ENCODE peak calls at places on chromosome 18, in six cellular contexts. Q is fibroblast of mammary gland, R is epithelial cell of esophagus, P is esophagus squamous epithelium, I is lower leg skin, G is MM.1S. V is an unnamed sample.

GRCh38 chr18:28176933-28177827 is at the start of gene CDH2:
- DNase-seq in Q (peak; percentile 83), R (peak; percentile 55), P (no peak), I (no peak), G (peak; percentile 72), V (peak; percentile 52)

GRCh38 chr18:45775241-45775676 is 50.2 kb upstream of the SIGLEC15 start:
- DNase-seq in Q (peak; percentile 86), R (peak; percentile 84), P (no peak), I (peak; percentile 94), G (peak; percentile 57), V (peak; percentile 68)

GRCh38 chr18:70333757-70334156 is 44.9 kb downstream of the SOCS6 start:
- DNase-seq in Q (peak; percentile 99), R (peak; percentile 98), P (no peak), I (no peak), G (no peak), V (no peak)

GRCh38 chr18:74715865-74716712 is 118.4 kb downstream of the ZNF407 start:
- DNase-seq in Q (no peak), R (no peak), P (no peak), I (no peak), G (no peak), V (no peak)

GRCh38 chr18:28961669-28962228 is 784.8 kb upstream of the CDH2 start:
- DNase-seq in Q (peak; percentile 43), R (peak; percentile 61), P (no peak), I (no peak), G (peak; percentile 36), V (no peak)

GRCh38 chr18:12011962-12012549 is 30.7 kb downstream of the IMPA2 start:
- DNase-seq in Q (peak; percentile 56), R (no peak), P (no peak), I (no peak), G (no peak), V (no peak)

GRCh38 chr18:9513971-9514512 is 38.7 kb downstream of the RALBP1 start:
- DNase-seq in Q (peak; percentile 57), R (peak; percentile 40), P (no peak), I (no peak), G (no peak), V (no peak)

GRCh38 chr18:10660485-10660884 is 134.7 kb downstream of the NAPG start:
- DNase-seq in Q (peak; percentile 83), R (no peak), P (no peak), I (no peak), G (no peak), V (no peak)

GRCh38 chr18:75123113-75123512 is 85.8 kb downstream of the PTGR3 start:
- DNase-seq in Q (no peak), R (no peak), P (no peak), I (no peak), G (no peak), V (no peak)

GRCh38 chr18:7577706-7578105 is 10.6 kb downstream of the PTPRM start:
- DNase-seq in Q (no peak), R (no peak), P (no peak), I (no peak), G (no peak), V (no peak)

GRCh38 chr18:9596843-9597242 is 17.5 kb downstream of the PPP4R1 start:
- DNase-seq in Q (no peak), R (no peak), P (no peak), I (no peak), G (no peak), V (no peak)

DNA sequence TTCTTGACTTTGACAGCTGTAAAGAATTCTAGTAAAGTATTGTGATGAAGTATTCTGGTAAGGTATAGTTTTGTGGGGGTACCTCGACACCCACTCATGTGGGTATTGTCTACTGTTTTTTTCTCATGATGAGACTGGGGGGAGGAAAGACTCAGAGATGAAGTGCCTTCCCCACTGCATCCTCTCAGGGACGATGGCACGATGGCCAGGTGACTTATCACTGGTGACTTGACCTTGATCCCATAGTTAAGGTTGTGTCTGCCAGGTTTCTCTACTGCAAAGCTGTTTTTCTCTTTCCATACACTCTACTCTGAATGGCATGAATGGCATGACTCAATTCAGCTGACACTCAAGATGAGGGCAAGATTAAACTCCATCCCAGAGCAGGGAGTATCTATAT is 936 bp upstream of the CCDC68 start:
- DNase-seq in Q (no peak), R (no peak), P (no peak), I (no peak), G (no peak), V (no peak)
- TF ChIP-seq CTCF in Q (no peak), R (no peak), P (no peak), I (no peak), G (no peak), V (no peak)

GRCh38 chr18:40157120-40157519 is 1797.9 kb upstream of the PIK3C3 start:
- DNase-seq in Q (no peak), R (no peak), P (no peak), I (no peak), G (no peak), V (no peak)

GRCh38 chr18:40159141-40160017 is 1795.7 kb upstream of the PIK3C3 start:
- DNase-seq in Q (peak; percentile 63), R (peak; percentile 52), P (no peak), I (no peak), G (peak; percentile 51), V (no peak)
- TF ChIP-seq CTCF in Q (peak; percentile 69), R (peak; percentile 71), P (no peak), I (no peak), G (peak; percentile 65), V (no peak)

DNA sequence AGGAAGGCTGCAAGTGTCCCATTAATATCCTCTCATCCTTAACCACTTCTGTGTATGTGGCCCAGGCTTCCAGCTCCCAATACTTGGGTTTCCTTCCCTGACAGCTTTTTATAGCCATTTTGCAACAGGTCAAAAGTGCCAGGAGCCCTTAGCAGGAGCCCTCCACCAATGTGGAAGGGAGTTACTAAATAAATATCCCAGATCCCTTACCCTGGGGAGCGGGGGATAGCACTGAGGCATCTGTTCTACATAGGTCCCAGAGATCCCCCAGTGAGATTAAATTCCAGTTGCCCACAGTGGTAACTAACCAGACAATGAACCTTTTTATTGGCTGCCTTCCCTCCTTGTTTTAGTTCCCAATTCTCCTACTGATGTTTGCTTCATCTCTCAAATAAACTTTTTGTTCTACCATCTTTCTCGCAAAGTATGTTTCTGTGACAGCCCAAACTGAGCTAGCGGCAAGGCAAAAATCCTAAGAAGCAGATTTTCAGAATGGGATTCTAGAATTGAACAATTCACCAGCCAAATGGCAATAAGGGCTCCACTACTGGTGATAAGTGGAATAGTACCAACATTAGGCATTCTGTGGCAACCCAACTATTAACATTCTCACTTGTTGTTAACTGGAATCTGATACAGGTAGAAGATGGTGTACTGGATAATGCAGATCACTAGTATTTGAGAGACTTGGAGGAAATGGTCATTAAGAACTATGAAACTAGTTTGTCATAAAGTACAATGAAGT is 83.9 kb upstream of the MAPRE2 start:
- DNase-seq in Q (no peak), R (no peak), P (no peak), I (no peak), G (no peak), V (no peak)
- TF ChIP-seq CTCF in Q (no peak), R (no peak), P (no peak), I (no peak), G (no peak), V (no peak)

DNA sequence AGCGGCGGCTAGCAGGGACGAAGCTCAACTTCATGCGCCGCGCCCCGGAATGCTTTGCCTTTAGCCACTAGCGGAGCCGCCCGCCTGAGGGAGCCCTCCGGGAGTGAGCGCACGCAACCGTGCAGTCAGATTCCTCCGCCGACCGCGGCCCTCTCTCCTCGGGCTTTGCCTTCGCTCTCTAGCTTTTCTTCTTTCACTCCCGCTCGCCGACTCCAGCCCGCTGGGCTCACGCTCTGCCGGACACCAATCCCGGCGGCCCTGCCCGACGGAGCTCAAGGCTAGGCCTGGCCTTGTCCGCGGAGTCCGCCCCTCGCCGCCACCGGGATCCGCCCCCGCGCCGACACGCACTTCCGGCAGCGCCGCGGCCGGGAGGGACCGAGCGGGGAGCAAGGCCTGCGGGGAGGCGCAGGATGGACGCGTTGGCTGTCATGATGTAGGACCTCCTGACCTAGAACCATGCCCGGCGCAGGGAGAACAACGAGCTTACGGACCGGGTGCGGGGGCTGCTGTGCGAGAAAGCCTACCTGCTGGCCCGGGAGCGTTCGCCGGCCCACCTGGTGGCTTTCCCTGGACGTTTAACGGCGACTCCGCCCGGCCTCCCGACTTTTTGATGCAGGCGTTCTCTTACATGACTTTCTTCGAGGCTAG is 40.8 kb upstream of the AKAIN1 start:
- DNase-seq in Q (peak; percentile 85), R (peak; percentile 93), P (peak; percentile 48), I (peak; percentile 97), G (peak; percentile 84), V (peak; percentile 90)
- TF ChIP-seq CTCF in Q (no peak), R (no peak), P (no peak), I (no peak), G (no peak), V (no peak)

V was measured in GM13976.